ENCODE peak calls at places on chromosomes 6 and 20, in seven cellular contexts. One of them, this sample, is unnamed. For H3K4me1, the result is how much of the 10 kb centered on the place peaks cover.

GRCh38 chr20:35006531-35006971 is 50.9 kb downstream of the MYH7B start:
- DNase-seq in thoracic aorta: no peak
- DNase-seq in lung: no peak
- DNase-seq in GM23248: no peak
- DNase-seq in left ventricle myocardium inferior: no peak
- DNase-seq in PC-3: no peak
- DNase-seq in A549: no peak
- DNase-seq in this sample: no peak

GRCh38 chr6:44298055-44298803 is 14.9 kb downstream of the AARS2 start:
- DNase-seq in PC-3: no peak
- DNase-seq in left ventricle myocardium inferior: no peak
- DNase-seq in lung: no peak
- DNase-seq in thoracic aorta: no peak
- DNase-seq in GM23248: peak
- DNase-seq in A549: no peak
- DNase-seq in this sample: no peak

GRCh38 chr20:57003012-57003411 is 263.4 kb downstream of the BMP7 start:
- DNase-seq in GM23248: no peak
- DNase-seq in thoracic aorta: no peak
- DNase-seq in lung: no peak
- DNase-seq in PC-3: no peak
- DNase-seq in left ventricle myocardium inferior: no peak
- DNase-seq in A549: no peak
- DNase-seq in this sample: no peak

GRCh38 chr6:138546733-138547185 is 47.5 kb upstream of the NHSL1 start:
- DNase-seq in A549: no peak
- DNase-seq in lung: no peak
- DNase-seq in PC-3: peak
- DNase-seq in left ventricle myocardium inferior: no peak
- DNase-seq in thoracic aorta: no peak
- DNase-seq in GM23248: peak
- DNase-seq in this sample: no peak

GRCh38 chr6:122749451-122750050 is 30.0 kb upstream of the FABP7 start:
- DNase-seq in GM23248: no peak
- DNase-seq in lung: no peak
- DNase-seq in A549: no peak
- DNase-seq in thoracic aorta: no peak
- DNase-seq in PC-3: no peak
- DNase-seq in left ventricle myocardium inferior: no peak
- DNase-seq in this sample: no peak

GRCh38 chr20:62219992-62220665 is at the start of gene HRH3:
- DNase-seq in left ventricle myocardium inferior: no peak
- DNase-seq in A549: no peak
- DNase-seq in thoracic aorta: no peak
- DNase-seq in PC-3: no peak
- DNase-seq in GM23248: peak
- DNase-seq in lung: no peak
- DNase-seq in this sample: no peak

GRCh38 chr20:40628877-40629276 is 60.2 kb downstream of the MAFB start:
- DNase-seq in lung: peak
- DNase-seq in thoracic aorta: no peak
- DNase-seq in left ventricle myocardium inferior: no peak
- DNase-seq in PC-3: no peak
- DNase-seq in A549: no peak
- DNase-seq in GM23248: no peak
- DNase-seq in this sample: no peak

GRCh38 chr6:33688451-33689147 is 22.9 kb downstream of the UQCC2 start:
- DNase-seq in left ventricle myocardium inferior: no peak
- DNase-seq in PC-3: no peak
- DNase-seq in GM23248: no peak
- DNase-seq in A549: no peak
- DNase-seq in thoracic aorta: no peak
- DNase-seq in lung: no peak
- DNase-seq in this sample: no peak

GRCh38 chr20:61525781-61526431 is 273.8 kb downstream of the CDH4 start:
- DNase-seq in lung: no peak
- DNase-seq in A549: no peak
- DNase-seq in thoracic aorta: no peak
- DNase-seq in PC-3: no peak
- DNase-seq in GM23248: peak
- DNase-seq in left ventricle myocardium inferior: no peak
- DNase-seq in this sample: no peak

GRCh38 chr6:87943191-87943590 is 104.5 kb upstream of the SPACA1 start:
- DNase-seq in left ventricle myocardium inferior: no peak
- DNase-seq in PC-3: no peak
- DNase-seq in thoracic aorta: no peak
- DNase-seq in A549: no peak
- DNase-seq in lung: peak
- DNase-seq in GM23248: no peak
- DNase-seq in this sample: no peak

GRCh38 chr6:30357678-30358339 is 12.9 kb downstream of the RPP21 start:
- DNase-seq in left ventricle myocardium inferior: no peak
- DNase-seq in A549: peak
- DNase-seq in GM23248: peak
- DNase-seq in lung: no peak
- DNase-seq in thoracic aorta: no peak
- DNase-seq in PC-3: peak
- DNase-seq in this sample: peak

GRCh38 chr20:62355527-62356142 is 11.5 kb downstream of the LAMA5 start:
- DNase-seq in thoracic aorta: no peak
- DNase-seq in lung: no peak
- DNase-seq in PC-3: peak
- DNase-seq in left ventricle myocardium inferior: peak
- DNase-seq in A549: no peak
- DNase-seq in GM23248: peak
- DNase-seq in this sample: peak

GRCh38 chr6:16712931-16713484 is 48.3 kb downstream of the ATXN1 start:
- DNase-seq in A549: no peak
- DNase-seq in GM23248: peak
- DNase-seq in lung: no peak
- DNase-seq in thoracic aorta: no peak
- DNase-seq in left ventricle myocardium inferior: peak
- DNase-seq in PC-3: peak
- DNase-seq in this sample: no peak

GRCh38 chr6:26284537-26285142 is 80.4 kb upstream of the BTN3A2 start:
- DNase-seq in left ventricle myocardium inferior: peak
- DNase-seq in thoracic aorta: no peak
- DNase-seq in GM23248: peak
- DNase-seq in PC-3: peak
- DNase-seq in lung: peak
- DNase-seq in A549: no peak
- DNase-seq in this sample: no peak

GRCh38 chr6:84575264-84575663 is 189.1 kb downstream of the TBX18 start:
- DNase-seq in PC-3: peak
- DNase-seq in GM23248: peak
- DNase-seq in A549: no peak
- DNase-seq in left ventricle myocardium inferior: no peak
- DNase-seq in lung: no peak
- DNase-seq in thoracic aorta: no peak
- DNase-seq in this sample: no peak

GRCh38 chr6:150250826-150251225 is 108.0 kb downstream of the PPP1R14C start:
- DNase-seq in GM23248: peak
- DNase-seq in left ventricle myocardium inferior: no peak
- DNase-seq in thoracic aorta: no peak
- DNase-seq in PC-3: no peak
- DNase-seq in lung: no peak
- DNase-seq in A549: no peak
- DNase-seq in this sample: no peak

GRCh38 chr20:45857836-45858250 is 429 bp downstream of the ZSWIM3 start:
- DNase-seq in lung: no peak
- DNase-seq in A549: no peak
- DNase-seq in left ventricle myocardium inferior: no peak
- DNase-seq in thoracic aorta: no peak
- DNase-seq in GM23248: peak
- DNase-seq in PC-3: no peak
- DNase-seq in this sample: no peak
- H3K4me3 ChIP-seq in lung: peak
- H3K4me3 ChIP-seq in A549: peak
- H3K4me3 ChIP-seq in left ventricle myocardium inferior: peak
- H3K4me3 ChIP-seq in thoracic aorta: peak
- H3K4me3 ChIP-seq in GM23248: peak
- H3K4me3 ChIP-seq in PC-3: peak
- H3K4me3 ChIP-seq in this sample: peak

GRCh38 chr6:112234596-112234995 is 19.8 kb downstream of the LAMA4 start:
- DNase-seq in GM23248: peak
- DNase-seq in lung: no peak
- DNase-seq in A549: no peak
- DNase-seq in thoracic aorta: no peak
- DNase-seq in left ventricle myocardium inferior: no peak
- DNase-seq in PC-3: no peak
- DNase-seq in this sample: no peak

GRCh38 chr6:112233864-112234263 is 20.5 kb downstream of the LAMA4 start:
- DNase-seq in lung: no peak
- DNase-seq in left ventricle myocardium inferior: no peak
- DNase-seq in A549: no peak
- DNase-seq in thoracic aorta: no peak
- DNase-seq in GM23248: peak
- DNase-seq in PC-3: no peak
- DNase-seq in this sample: no peak

GRCh38 chr6:112231609-112232060 is 22.7 kb downstream of the LAMA4 start:
- DNase-seq in left ventricle myocardium inferior: no peak
- DNase-seq in PC-3: peak
- DNase-seq in GM23248: peak
- DNase-seq in thoracic aorta: no peak
- DNase-seq in A549: no peak
- DNase-seq in lung: no peak
- DNase-seq in this sample: no peak

GRCh38 chr6:112235956-112236355 is 18.4 kb downstream of the LAMA4 start:
- DNase-seq in thoracic aorta: no peak
- DNase-seq in lung: no peak
- DNase-seq in left ventricle myocardium inferior: no peak
- DNase-seq in A549: no peak
- DNase-seq in GM23248: peak
- DNase-seq in PC-3: no peak
- DNase-seq in this sample: no peak

DNA sequence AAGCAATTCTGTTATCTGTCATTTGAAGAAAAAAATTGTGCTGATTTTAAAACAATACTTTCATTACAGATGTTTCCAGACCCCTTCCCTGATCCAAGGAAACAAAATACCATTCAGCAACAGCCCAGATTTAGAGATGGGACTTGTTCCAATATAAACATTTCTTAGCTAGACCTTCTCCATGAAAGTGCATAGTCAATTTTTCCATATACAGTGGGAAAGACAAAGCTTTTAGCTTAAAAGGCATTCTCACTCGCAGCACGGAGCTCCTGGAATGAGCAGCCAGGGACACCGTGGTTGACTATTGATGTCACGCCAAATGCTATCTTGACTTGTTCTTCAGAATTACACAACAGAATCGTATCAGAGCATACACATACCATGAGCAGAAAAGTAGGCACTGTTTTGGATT is 21.5 kb downstream of the LAMA4 start:
- DNase-seq in left ventricle myocardium inferior: peak
- DNase-seq in lung: no peak
- DNase-seq in A549: no peak
- DNase-seq in thoracic aorta: no peak
- DNase-seq in PC-3: no peak
- DNase-seq in GM23248: peak
- DNase-seq in this sample: no peak
- H3K27ac ChIP-seq in left ventricle myocardium inferior: peak
- H3K27ac ChIP-seq in lung: peak
- H3K27ac ChIP-seq in A549: no peak
- H3K27ac ChIP-seq in thoracic aorta: peak
- H3K27ac ChIP-seq in PC-3: no peak
- H3K27ac ChIP-seq in GM23248: peak
- H3K27ac ChIP-seq in this sample: no peak

DNA sequence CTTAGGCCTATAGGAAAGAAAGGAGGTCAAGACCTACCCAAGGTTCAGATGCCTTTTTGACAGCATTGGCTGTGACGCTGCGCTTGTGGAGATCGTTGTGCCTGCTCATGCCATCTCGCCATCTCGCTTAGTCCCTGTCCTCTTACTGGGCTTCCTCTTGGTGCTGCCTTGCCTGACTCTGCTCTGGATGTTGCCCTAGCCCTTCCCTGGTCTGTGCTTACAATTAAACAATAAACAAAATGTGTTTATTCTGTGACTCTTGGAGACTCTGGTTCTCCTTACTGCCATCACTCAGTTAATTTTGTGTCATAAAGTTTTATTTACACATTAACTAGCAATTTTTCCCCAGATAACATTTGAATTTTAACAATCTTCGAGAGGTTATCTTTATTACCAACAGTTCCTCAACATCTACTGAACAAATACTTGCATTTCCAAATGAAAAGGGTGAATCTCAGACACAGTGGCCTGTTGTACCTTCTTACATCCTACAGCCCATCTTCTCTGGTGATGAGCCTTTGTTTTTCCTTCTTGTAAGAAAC is 11.6 kb downstream of the AFDN start:
- DNase-seq in PC-3: no peak
- DNase-seq in lung: no peak
- DNase-seq in thoracic aorta: no peak
- DNase-seq in A549: no peak
- DNase-seq in GM23248: no peak
- DNase-seq in left ventricle myocardium inferior: no peak
- DNase-seq in this sample: no peak
- H3K4me1 ChIP-seq in PC-3: under half
- H3K4me1 ChIP-seq in lung: under half
- H3K4me1 ChIP-seq in thoracic aorta: under half
- H3K4me1 ChIP-seq in A549: under half
- H3K4me1 ChIP-seq in GM23248: under half
- H3K4me1 ChIP-seq in left ventricle myocardium inferior: half or more
- H3K4me1 ChIP-seq in this sample: under half

DNA sequence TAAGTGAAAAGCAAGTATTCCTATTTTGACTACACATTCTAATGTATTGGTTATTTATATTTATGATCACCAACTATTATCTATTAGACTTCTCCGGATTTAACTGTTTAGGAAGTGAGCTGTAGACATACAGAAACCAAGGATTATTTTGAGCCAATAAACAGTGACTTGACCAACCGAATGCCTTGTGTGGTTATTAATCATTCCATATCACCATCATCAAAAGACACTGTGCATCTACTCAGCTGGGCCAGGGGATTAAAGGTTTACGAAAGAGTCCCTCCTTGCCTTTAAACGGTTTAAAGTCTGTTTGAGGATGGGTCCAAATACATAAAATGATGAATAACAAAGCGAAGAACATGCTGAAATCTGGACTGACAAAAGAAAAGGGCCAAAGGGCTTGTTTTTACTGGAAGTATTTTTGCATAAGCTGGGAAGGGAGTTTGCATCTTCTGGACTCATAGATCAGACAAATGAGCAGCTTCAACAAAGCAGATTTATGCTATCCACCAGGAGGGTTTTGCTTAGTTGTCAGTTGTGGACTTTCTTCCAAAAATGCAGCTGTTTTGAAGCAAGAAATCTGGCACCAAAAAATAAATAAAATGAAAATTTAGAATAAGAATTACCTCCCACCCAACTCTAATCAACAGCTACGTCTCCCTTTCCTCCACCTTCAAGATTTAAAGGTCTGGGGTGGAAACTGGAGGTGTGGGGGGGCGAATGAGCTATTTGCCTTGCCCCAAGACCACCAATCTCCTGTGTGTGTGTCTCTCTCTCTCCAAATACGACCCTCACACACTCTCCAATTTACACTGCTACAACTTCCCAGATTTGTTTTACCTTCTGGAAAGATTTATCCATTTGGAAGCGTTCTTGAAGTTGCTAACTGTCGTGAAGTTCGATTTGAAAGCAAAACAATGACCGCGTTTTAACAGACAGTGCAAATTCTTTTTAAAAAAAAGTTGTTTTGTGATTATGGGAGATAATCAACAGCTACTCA is 33.5 kb upstream of the ID4 start:
- DNase-seq in PC-3: peak
- DNase-seq in lung: no peak
- DNase-seq in GM23248: peak
- DNase-seq in left ventricle myocardium inferior: no peak
- DNase-seq in A549: no peak
- DNase-seq in thoracic aorta: no peak
- DNase-seq in this sample: no peak
- H3K4me3 ChIP-seq in PC-3: peak
- H3K4me3 ChIP-seq in lung: no peak
- H3K4me3 ChIP-seq in GM23248: peak
- H3K4me3 ChIP-seq in left ventricle myocardium inferior: peak
- H3K4me3 ChIP-seq in A549: peak
- H3K4me3 ChIP-seq in thoracic aorta: peak
- H3K4me3 ChIP-seq in this sample: peak